ENCODE peak calls at places on chromosomes 16 and 17, in seven cellular contexts. R, F, Y, E, W, U and D are unnamed samples.
A peak's percentile ranks its signal among the peaks of the same experiment; 100 is the strongest.

GRCh38 chr16:57619606-57620315 is 8.7 kb upstream of the ADGRG1 start:
- DNase-seq in R (no peak), F (peak; percentile 89), Y (no peak), E (no peak), W (no peak), U (no peak), D (no peak)

GRCh38 chr16:8878523-8878911 is 3.6 kb upstream of the LITAFD start:
- DNase-seq in R (peak; percentile 81), F (no peak), Y (no peak), E (no peak), W (peak; percentile 64), U (no peak), D (no peak)

GRCh38 chr16:53257001-53257400 is 177.3 kb upstream of the RBL2 start:
- DNase-seq in R (peak; percentile 58), F (no peak), Y (peak; percentile 30), E (no peak), W (peak; percentile 46), U (no peak), D (no peak)

GRCh38 chr16:55836158-55836611 is 3.3 kb upstream of the CES1 start:
- DNase-seq in R (no peak), F (no peak), Y (no peak), E (no peak), W (no peak), U (no peak), D (no peak)

GRCh38 chr16:2904922-2905240 is 6.8 kb upstream of the FLYWCH1 start:
- DNase-seq in R (no peak), F (no peak), Y (no peak), E (no peak), W (no peak), U (peak; percentile 19), D (no peak)

GRCh38 chr17:82344175-82344907 is 10.8 kb upstream of the SECTM1 start:
- DNase-seq in R (no peak), F (no peak), Y (no peak), E (no peak), W (no peak), U (no peak), D (no peak)

GRCh38 chr17:2482218-2482617 is 29.5 kb downstream of the METTL16 start:
- DNase-seq in R (no peak), F (no peak), Y (no peak), E (no peak), W (no peak), U (no peak), D (no peak)

GRCh38 chr16:72072514-72073342 is 9.7 kb downstream of the HPR start:
- DNase-seq in R (no peak), F (peak; percentile 19), Y (no peak), E (no peak), W (no peak), U (no peak), D (no peak)